ENCODE peak calls at places on chromosome 5, in ten cellular contexts. U is HuH-7.5, L is psoas muscle, M is RCC 7860, P is neural crest cell, J is left lung, B is posterior cingulate gyrus, O is sigmoid colon, T is globus pallidus, A is T follicular helper cell. E is an unnamed sample.

GRCh38 chr5:2750026-2750757 is 1.3 kb downstream of the IRX2 start:
- DNase-seq in B (no peak), O (no peak), J (peak; percentile 80), T (no peak), A (no peak), P (peak; percentile 37), L (no peak), M (no peak), U (no peak), E (peak; percentile 20)

GRCh38 chr5:68484307-68485068 is 268.9 kb downstream of the PIK3R1 start:
- DNase-seq in U (no peak), T (no peak), M (no peak), J (no peak), B (no peak), O (no peak), A (no peak), P (no peak), L (no peak), E (no peak)

GRCh38 chr5:27458318-27458717 is 419.9 kb upstream of the CDH9 start:
- DNase-seq in L (no peak), B (no peak), M (no peak), J (no peak), P (no peak), T (no peak), A (no peak), O (no peak), U (no peak), E (no peak)

GRCh38 chr5:7960142-7960541 is 91.2 kb downstream of the MTRR start:
- DNase-seq in L (no peak), A (no peak), J (no peak), M (no peak), O (no peak), P (no peak), U (no peak), T (no peak), B (no peak), E (no peak)

GRCh38 chr5:147190236-147190815 is 44.5 kb upstream of the STK32A start:
- DNase-seq in M (no peak), P (no peak), T (peak; percentile 75), O (no peak), U (no peak), A (no peak), B (no peak), L (no peak), J (no peak), E (no peak)

GRCh38 chr5:67058998-67059746 is 137.4 kb downstream of the CD180 start:
- DNase-seq in A (no peak), O (no peak), U (no peak), L (no peak), P (no peak), T (no peak), B (no peak), J (no peak), M (no peak), E (no peak)

GRCh38 chr5:65059681-65060598 is 291.2 kb downstream of the CWC27 start:
- DNase-seq in T (no peak), U (no peak), J (no peak), M (no peak), B (peak; percentile 59), L (no peak), P (no peak), O (no peak), A (no peak), E (no peak)

GRCh38 chr5:153480401-153480800 is 10.1 kb upstream of the GRIA1 start:
- DNase-seq in P (no peak), T (no peak), A (no peak), O (no peak), U (no peak), M (peak; percentile 70), J (no peak), B (no peak), L (no peak), E (no peak)

GRCh38 chr5:57243286-57244137 is 69.7 kb downstream of the GPBP1 start:
- DNase-seq in B (no peak), P (no peak), U (no peak), L (no peak), T (no peak), O (no peak), M (no peak), J (no peak), A (no peak), E (no peak)

GRCh38 chr5:98780390-98780789 is 6.9 kb downstream of the RGMB start:
- DNase-seq in P (no peak), U (no peak), M (peak; percentile 63), A (no peak), O (no peak), T (no peak), J (no peak), L (no peak), B (no peak), E (no peak)

GRCh38 chr5:150671509-150672236 is 10.6 kb downstream of the MYOZ3 start:
- DNase-seq in U (no peak), L (no peak), T (no peak), P (no peak), O (no peak), A (no peak), J (peak; percentile 83), B (no peak), M (no peak), E (no peak)

GRCh38 chr5:97019435-97020117 is 83.7 kb downstream of the LNPEP start:
- DNase-seq in J (no peak), T (no peak), U (no peak), A (no peak), O (no peak), M (no peak), B (no peak), P (no peak), L (no peak), E (no peak)

GRCh38 chr5:55650391-55650790 is 61.7 kb downstream of the SLC38A9 start:
- DNase-seq in O (no peak), A (no peak), P (no peak), M (no peak), T (no peak), B (no peak), J (no peak), L (no peak), U (no peak), E (no peak)

E was measured in HT-29.